ENCODE peak calls at places on chromosomes 4 and X, in four cellular contexts. E, Y, P and L are unnamed samples.

GRCh38 chr4:55355555-55355954 is 9.5 kb downstream of the SRD5A3 start:
- DNase-seq in Y (no peak), P (no peak), E (no peak), L (no peak)

GRCh38 chr4:146521543-146522097 is at the start of gene SLC10A7:
- DNase-seq in E (peak), Y (no peak), P (peak), L (peak)

GRCh38 chrX:41275661-41276609 is 58.0 kb upstream of the DDX3X start:
- DNase-seq in P (peak), Y (no peak), E (peak), L (peak)

GRCh38 chr4:161564230-161564834 is 599.5 kb downstream of the FSTL5 start:
- DNase-seq in P (peak), E (no peak), Y (no peak), L (no peak)

GRCh38 chr4:174828845-174829701 is at the start of gene GLRA3:
- DNase-seq in P (peak), E (peak), Y (peak), L (no peak)

GRCh38 chr4:152024881-152025280 is 264.1 kb upstream of the GATB start:
- DNase-seq in E (no peak), P (no peak), Y (no peak), L (no peak)

GRCh38 chr4:3148926-3149325 is 74.4 kb downstream of the HTT start:
- DNase-seq in Y (no peak), P (no peak), E (no peak), L (no peak)

GRCh38 chrX:140526138-140526537 is 21.3 kb upstream of the SOX3 start:
- DNase-seq in P (peak), E (no peak), Y (peak), L (no peak)

GRCh38 chr4:52843351-52843750 is 18.8 kb upstream of the RASL11B start:
- DNase-seq in P (no peak), E (no peak), Y (no peak), L (no peak)

GRCh38 chrX:153771686-153772607 is 7.9 kb downstream of the PLXNB3 start:
- DNase-seq in Y (no peak), E (peak), P (no peak), L (no peak)

GRCh38 chr4:169079942-169080827 is 70.1 kb upstream of the CBR4 start:
- DNase-seq in Y (peak), E (peak), P (peak), L (no peak)

GRCh38 chrX:32673193-32673592 is 538.2 kb downstream of the DMD start:
- DNase-seq in E (no peak), P (peak), Y (no peak), L (no peak)

GRCh38 chr4:6277935-6278800 is 8.5 kb downstream of the WFS1 start:
- DNase-seq in E (no peak), P (no peak), Y (no peak), L (no peak)

GRCh38 chrX:30967516-30967915 is 78.5 kb upstream of the TAB3 start:
- DNase-seq in E (no peak), Y (no peak), P (no peak), L (no peak)

GRCh38 chrX:153560466-153560865 is 38.5 kb downstream of the CCNQ start:
- DNase-seq in P (no peak), Y (no peak), E (no peak), L (no peak)

GRCh38 chr4:180751009-180751408 is 1492.2 kb upstream of the TENM3 start:
- DNase-seq in E (no peak), P (peak), Y (peak), L (no peak)

GRCh38 chr4:26452565-26453531 is 37.4 kb downstream of the CCKAR start:
- DNase-seq in P (no peak), Y (no peak), E (no peak), L (no peak)

GRCh38 chrX:3811331-3812311 is 98.2 kb upstream of the PRKX start:
- DNase-seq in P (peak), E (no peak), Y (no peak), L (no peak)

GRCh38 chr4:33160126-33160525 is 2440.0 kb downstream of the PCDH7 start:
- DNase-seq in P (peak), E (no peak), Y (no peak), L (no peak)

GRCh38 chr4:15765910-15766703 is 12.0 kb upstream of the CD38 start:
- DNase-seq in P (no peak), E (no peak), Y (no peak), L (no peak)

GRCh38 chrX:101062171-101062570 is 10.3 kb upstream of the TRMT2B start:
- DNase-seq in P (no peak), Y (no peak), E (no peak), L (no peak)

GRCh38 chrX:3699841-3700381 is 13.5 kb downstream of the PRKX start:
- DNase-seq in P (peak), Y (no peak), E (no peak), L (no peak)

GRCh38 chrX:85243761-85244410 is at the start of the genes SATL1 and ZNF711:
- DNase-seq in P (peak), Y (no peak), E (peak), L (no peak)

GRCh38 chr4:73676881-73677323 is 56.7 kb upstream of the RASSF6 start:
- DNase-seq in Y (no peak), E (no peak), P (peak), L (no peak)